ENCODE peak calls at places on chromosomes 5 and 9, in seven cellular contexts. W is colonic mucosa; E is stimulated activated CD4-positive, alpha-beta T cell treated with anti-CD3 and anti-CD28 coated beads, Interleukin-15, amount 100 ng/mL, for 1 hour; Z is astrocyte of the spinal cord; G is psoas muscle; B is NCI-H2227 treated with DMSO at 0.1 percent for 48 hours; J is neural progenitor cell. V is an unnamed sample.

GRCh38 chr5:120382813-120383212 is 81.3 kb upstream of the PRR16 start:
- DNase-seq in W (no peak), E (no peak), Z (no peak), G (no peak), B (no peak), J (no peak), V (no peak)

GRCh38 chr5:151020304-151021031 is at the start of gene GPX3:
- DNase-seq in W (peak; percentile 87), E (no peak), Z (peak; percentile 42), G (peak; percentile 96), B (no peak), J (peak; percentile 92), V (no peak)

GRCh38 chr9:75830303-75830702 is 60.2 kb upstream of the PCSK5 start:
- DNase-seq in W (no peak), E (no peak), Z (no peak), G (no peak), B (no peak), J (no peak), V (no peak)

GRCh38 chr9:2096376-2096970 is 81.3 kb downstream of the SMARCA2 start:
- DNase-seq in W (no peak), E (no peak), Z (no peak), G (no peak), B (peak; percentile 3), J (no peak), V (no peak)

GRCh38 chr5:91140657-91141056 is 242.5 kb downstream of the ARRDC3 start:
- DNase-seq in W (no peak), E (no peak), Z (no peak), G (no peak), B (no peak), J (no peak), V (no peak)

GRCh38 chr9:35966433-35966832 is 8.5 kb upstream of the OR2S2 start:
- DNase-seq in W (no peak), E (no peak), Z (no peak), G (no peak), B (no peak), J (no peak), V (no peak)

GRCh38 chr9:76353280-76353679 is 40.9 kb downstream of the RFK start:
- DNase-seq in W (no peak), E (no peak), Z (peak; percentile 37), G (no peak), B (no peak), J (no peak), V (no peak)

GRCh38 chr5:110321117-110321516 is 405.4 kb downstream of the TMEM232 start:
- DNase-seq in W (no peak), E (no peak), Z (peak; percentile 68), G (no peak), B (no peak), J (no peak), V (no peak)

GRCh38 chr9:21465859-21466518 is 16.1 kb downstream of the IFNE start:
- DNase-seq in W (peak; percentile 27), E (no peak), Z (peak; percentile 71), G (no peak), B (no peak), J (peak; percentile 63), V (peak; percentile 50)

GRCh38 chr9:123642291-123643278 is 286.6 kb downstream of the CRB2 start:
- DNase-seq in W (peak; percentile 76), E (no peak), Z (peak; percentile 66), G (no peak), B (peak; percentile 70), J (no peak), V (peak; percentile 97)

GRCh38 chr9:21777701-21778100 is 24.7 kb upstream of the MTAP start:
- DNase-seq in W (no peak), E (no peak), Z (peak; percentile 72), G (no peak), B (no peak), J (no peak), V (no peak)

GRCh38 chr9:137759117-137759516 is 118.5 kb upstream of the CACNA1B start:
- DNase-seq in W (no peak), E (no peak), Z (no peak), G (no peak), B (no peak), J (no peak), V (no peak)

GRCh38 chr9:88266416-88266815 is 121.8 kb upstream of the SPIN1 start:
- DNase-seq in W (no peak), E (no peak), Z (no peak), G (no peak), B (no peak), J (no peak), V (no peak)

GRCh38 chr5:103907001-103907400 is 344.4 kb upstream of the NUDT12 start:
- DNase-seq in W (no peak), E (no peak), Z (no peak), G (no peak), B (no peak), J (no peak), V (no peak)

GRCh38 chr9:89999534-90000370 is 394.9 kb downstream of the GADD45G start:
- DNase-seq in W (peak; percentile 90), E (peak; percentile 27), Z (peak; percentile 64), G (peak; percentile 67), B (peak; percentile 55), J (no peak), V (peak; percentile 97)

GRCh38 chr9:120324996-120325642 is 254.8 kb downstream of the CDK5RAP2 start:
- DNase-seq in W (no peak), E (no peak), Z (no peak), G (no peak), B (peak; percentile 30), J (peak; percentile 56), V (peak; percentile 95)

GRCh38 chr5:91499943-91500531 is 116.9 kb upstream of the ARRDC3 start:
- DNase-seq in W (no peak), E (no peak), Z (peak; percentile 63), G (no peak), B (peak; percentile 45), J (peak; percentile 70), V (peak; percentile 71)

GRCh38 chr5:64532212-64532611 is 26.4 kb downstream of the RGS7BP start:
- DNase-seq in W (no peak), E (no peak), Z (no peak), G (no peak), B (no peak), J (peak; percentile 10), V (peak; percentile 64)

GRCh38 chr5:59826996-59827395 is 66.5 kb downstream of the PDE4D start:
- DNase-seq in W (no peak), E (no peak), Z (no peak), G (no peak), B (no peak), J (no peak), V (no peak)

GRCh38 chr5:76732405-76733048 is 16.6 kb downstream of the F2R start:
- DNase-seq in W (no peak), E (no peak), Z (no peak), G (no peak), B (no peak), J (no peak), V (no peak)

GRCh38 chr5:164191240-164191639 is 685.8 kb downstream of the MAT2B start:
- DNase-seq in W (peak; percentile 51), E (no peak), Z (peak; percentile 70), G (no peak), B (no peak), J (no peak), V (peak; percentile 29)

GRCh38 chr5:886716-887325 is 5.8 kb downstream of the BRD9 start:
- DNase-seq in W (no peak), E (no peak), Z (no peak), G (no peak), B (no peak), J (no peak), V (no peak)

GRCh38 chr5:33737284-33737683 is 154.5 kb downstream of the ADAMTS12 start:
- DNase-seq in W (no peak), E (no peak), Z (no peak), G (no peak), B (no peak), J (no peak), V (no peak)

GRCh38 chr9:3235497-3235896 is 290.3 kb downstream of the RFX3 start:
- DNase-seq in W (no peak), E (no peak), Z (no peak), G (no peak), B (no peak), J (no peak), V (no peak)

GRCh38 chr5:35443803-35444595 is 173.7 kb upstream of the SPEF2 start:
- DNase-seq in W (peak; percentile 21), E (no peak), Z (no peak), G (no peak), B (no peak), J (no peak), V (peak; percentile 3)

GRCh38 chr5:28779161-28779754 is 1740.9 kb upstream of the CDH9 start:
- DNase-seq in W (no peak), E (no peak), Z (no peak), G (no peak), B (no peak), J (peak; percentile 26), V (peak; percentile 74)

GRCh38 chr5:168136340-168136739 is 155.1 kb upstream of the WWC1 start:
- DNase-seq in W (peak; percentile 34), E (no peak), Z (no peak), G (no peak), B (no peak), J (no peak), V (no peak)

GRCh38 chr9:130240410-130241197 is 25.0 kb upstream of the HMCN2 start:
- DNase-seq in W (peak; percentile 69), E (no peak), Z (peak; percentile 60), G (no peak), B (peak; percentile 20), J (peak; percentile 77), V (peak; percentile 75)

GRCh38 chr5:139705191-139705590 is 57.0 kb downstream of the CXXC5 start:
- DNase-seq in W (no peak), E (no peak), Z (no peak), G (no peak), B (no peak), J (no peak), V (no peak)